ENCODE peak calls at places on chromosome 21, in six cellular contexts. O, K, B, S, G and P are unnamed samples. For H3K4me1, the result is how much of the 10 kb centered on the place peaks cover.

GRCh38 chr21:26130249-26130896 is 40.2 kb downstream of the APP start:
- DNase-seq in O (no peak), S (no peak), K (no peak), G (no peak), B (no peak), P (no peak)

GRCh38 chr21:27315373-27315772 is 348.5 kb upstream of the ADAMTS5 start:
- DNase-seq in G (no peak), S (no peak), O (no peak), B (no peak), K (no peak), P (no peak)

GRCh38 chr21:27292229-27292628 is 325.3 kb upstream of the ADAMTS5 start:
- DNase-seq in K (no peak), G (no peak), B (no peak), S (no peak), O (no peak), P (no peak)

GRCh38 chr21:30382201-30382600 is 10.1 kb upstream of the KRTAP13-2 start:
- DNase-seq in G (no peak), B (no peak), K (no peak), O (no peak), S (no peak), P (no peak)

GRCh38 chr21:40631201-40631600 is 215.8 kb downstream of the DSCAM start:
- DNase-seq in O (no peak), G (no peak), K (no peak), B (no peak), S (no peak), P (no peak)

GRCh38 chr21:46111193-46111571 is 13.3 kb downstream of the COL6A2 start:
- DNase-seq in O (no peak), S (no peak), G (peak), K (no peak), B (peak), P (no peak)

GRCh38 chr21:27173052-27173451 is 206.2 kb upstream of the ADAMTS5 start:
- DNase-seq in B (no peak), K (no peak), G (no peak), O (no peak), S (no peak), P (no peak)

GRCh38 chr21:29053011-29053553 is 20.4 kb downstream of the CCT8 start:
- DNase-seq in S (no peak), K (no peak), G (no peak), B (no peak), O (no peak), P (no peak)

GRCh38 chr21:38611262-38611661 is 113.0 kb upstream of the ERG start:
- DNase-seq in S (no peak), O (no peak), B (no peak), G (no peak), K (no peak), P (no peak)

GRCh38 chr21:39518055-39518844 is 66.5 kb downstream of the SH3BGR start:
- DNase-seq in B (peak), G (peak), K (peak), O (no peak), S (peak), P (peak)

GRCh38 chr21:20647603-20648002 is 350.6 kb upstream of the NCAM2 start:
- DNase-seq in S (no peak), K (no peak), B (no peak), O (no peak), G (no peak), P (no peak)

GRCh38 chr21:37059181-37059580 is 13.7 kb downstream of the PIGP start:
- DNase-seq in S (no peak), G (no peak), B (no peak), O (no peak), K (no peak), P (no peak)

GRCh38 chr21:33937931-33938339 is 22.3 kb upstream of the ATP5PO start:
- DNase-seq in K (no peak), G (no peak), S (peak), B (no peak), O (no peak), P (no peak)

GRCh38 chr21:32330784-32331311 is 32.2 kb downstream of the MRAP start:
- DNase-seq in O (no peak), S (no peak), G (no peak), B (no peak), K (peak), P (no peak)

GRCh38 chr21:37463083-37463780 is 96.7 kb downstream of the DYRK1A start:
- DNase-seq in G (no peak), S (no peak), O (no peak), B (no peak), K (no peak), P (no peak)

GRCh38 chr21:33428669-33429068 is 25.5 kb downstream of the IFNGR2 start:
- DNase-seq in K (no peak), B (no peak), O (peak), S (no peak), G (no peak), P (no peak)

GRCh38 chr21:45417256-45417950 is 12.4 kb downstream of the COL18A1 start:
- DNase-seq in S (no peak), K (no peak), O (peak), B (no peak), G (no peak), P (no peak)

GRCh38 chr21:32940079-32941014 is 85.4 kb upstream of the OLIG2 start:
- DNase-seq in B (peak), K (peak), S (peak), G (peak), O (no peak), P (no peak)

GRCh38 chr21:34367320-34367935 is 3.6 kb downstream of the KCNE2 start:
- DNase-seq in K (no peak), G (peak), S (peak), O (no peak), B (no peak), P (no peak)

GRCh38 chr21:38350681-38351080 is 93.9 kb downstream of the KCNJ15 start:
- DNase-seq in K (no peak), O (peak), G (no peak), B (no peak), S (no peak), P (no peak)

GRCh38 chr21:27476696-27477095 is 509.8 kb upstream of the ADAMTS5 start:
- DNase-seq in B (no peak), K (no peak), O (no peak), G (no peak), S (no peak), P (no peak)

GRCh38 chr21:34878501-34878900 is 170.6 kb downstream of the RUNX1 start:
- DNase-seq in O (peak), B (no peak), S (no peak), K (no peak), G (no peak), P (no peak)

GRCh38 chr21:31473685-31474345 is 129.8 kb upstream of the TIAM1 start:
- DNase-seq in K (no peak), B (no peak), S (no peak), O (no peak), G (no peak), P (no peak)

GRCh38 chr21:43190544-43191340 is 21.9 kb downstream of the CRYAA start:
- DNase-seq in O (no peak), B (no peak), K (no peak), S (peak), G (peak), P (no peak)

GRCh38 chr21:43188712-43189151 is 19.9 kb downstream of the CRYAA start:
- DNase-seq in G (peak), O (no peak), B (no peak), S (peak), K (no peak), P (no peak)

GRCh38 chr21:43188181-43188580 is 19.4 kb downstream of the CRYAA start:
- DNase-seq in G (no peak), S (peak), K (no peak), O (no peak), B (no peak), P (no peak)

GRCh38 chr21:43191521-43191920 is 22.7 kb downstream of the CRYAA start:
- DNase-seq in K (no peak), O (no peak), B (no peak), G (peak), S (peak), P (no peak)

DNA sequence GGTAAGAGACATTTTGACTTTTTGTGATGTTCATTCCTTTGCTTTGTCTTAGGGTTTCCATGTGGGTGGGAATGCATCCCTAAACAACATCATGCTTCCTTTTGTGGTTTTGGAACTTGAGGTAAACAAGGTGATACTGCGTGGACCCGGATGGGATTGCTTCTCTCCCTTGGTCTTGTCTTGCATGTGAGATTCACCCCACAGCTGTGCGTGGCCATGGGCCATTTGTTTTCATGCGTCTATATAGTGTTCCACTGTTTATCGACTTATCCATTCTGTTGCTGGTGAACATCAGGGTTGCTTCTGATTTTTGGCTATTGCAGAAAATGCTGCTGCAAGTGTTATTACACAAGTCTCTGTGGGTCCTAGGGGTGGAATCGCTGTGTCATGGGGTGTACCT is 21.1 kb downstream of the CRYAA start:
- DNase-seq in G (no peak), B (no peak), K (no peak), O (no peak), S (no peak), P (no peak)
- H3K4me1 ChIP-seq in G (under half), B (under half), K (under half), O (under half), S (under half), P (under half)

GRCh38 chr21:15207231-15207630 is 142.4 kb upstream of the NRIP1 start:
- DNase-seq in G (no peak), B (no peak), S (no peak), O (no peak), K (no peak), P (no peak)

GRCh38 chr21:15206514-15206913 is 141.7 kb upstream of the NRIP1 start:
- DNase-seq in G (no peak), K (no peak), B (no peak), S (no peak), O (no peak), P (no peak)

GRCh38 chr21:15209224-15209623 is 144.4 kb upstream of the NRIP1 start:
- DNase-seq in K (no peak), G (no peak), S (no peak), O (no peak), B (no peak), P (no peak)

GRCh38 chr21:15208787-15209186 is 144.0 kb upstream of the NRIP1 start:
- DNase-seq in O (no peak), S (no peak), K (no peak), G (no peak), B (no peak), P (no peak)

GRCh38 chr21:15207635-15208370 is 143.0 kb upstream of the NRIP1 start:
- DNase-seq in B (no peak), O (no peak), K (no peak), S (no peak), G (no peak), P (no peak)
- H3K27ac ChIP-seq in B (no peak), O (no peak), K (no peak), S (no peak), G (no peak), P (no peak)

GRCh38 chr21:44406953-44407352 is 48.4 kb upstream of the LRRC3 start:
- DNase-seq in G (no peak), O (no peak), K (no peak), B (no peak), S (no peak), P (no peak)
- H3K4me1 ChIP-seq in G (under half), O (under half), K (under half), B (under half), S (under half), P (under half)

GRCh38 chr21:24045373-24045772 is 1561.9 kb downstream of the MRPL39 start:
- DNase-seq in K (no peak), S (no peak), O (no peak), G (no peak), B (no peak), P (no peak)
- H3K27ac ChIP-seq in K (no peak), S (no peak), O (no peak), G (no peak), B (no peak), P (no peak)

GRCh38 chr21:41668051-41668541 is 98.8 kb downstream of the RIPK4 start:
- DNase-seq in O (no peak), K (no peak), S (no peak), G (no peak), B (no peak), P (no peak)
- H3K4me1 ChIP-seq in O (under half), K (under half), S (under half), G (under half), B (under half), P (under half)